ENCODE peak calls at places on chromosome 19, in four cellular contexts. One of them, this sample, is unnamed. For H3K4me1, the result is how much of the 10 kb centered on the place peaks cover.

GRCh38 chr19:30049226-30049625 is 107.2 kb downstream of the URI1 start:
- DNase-seq in K562: no peak
- DNase-seq in H1: no peak
- DNase-seq in GM12878: no peak
- DNase-seq in this sample: no peak

GRCh38 chr19:49929121-49929610 is at the start of the genes ATF5 and NUP62:
- DNase-seq in K562: peak
- DNase-seq in H1: peak
- DNase-seq in GM12878: peak
- DNase-seq in this sample: peak

GRCh38 chr19:2602391-2603181 is 99.9 kb downstream of the GNG7 start:
- DNase-seq in K562: no peak
- DNase-seq in H1: peak
- DNase-seq in GM12878: no peak
- DNase-seq in this sample: no peak

GRCh38 chr19:18167975-18168645 is 5.5 kb upstream of the IFI30 start:
- DNase-seq in K562: peak
- DNase-seq in H1: peak
- DNase-seq in GM12878: no peak
- DNase-seq in this sample: no peak

GRCh38 chr19:23118400-23118799 is 1.6 kb downstream of the ZNF730 start:
- DNase-seq in K562: no peak
- DNase-seq in H1: no peak
- DNase-seq in GM12878: no peak
- DNase-seq in this sample: no peak

GRCh38 chr19:10306327-10306726 is 3.3 kb downstream of the ZGLP1 start:
- DNase-seq in K562: no peak
- DNase-seq in H1: no peak
- DNase-seq in GM12878: no peak
- DNase-seq in this sample: no peak

GRCh38 chr19:32047788-32048187 is 297.6 kb upstream of the ZNF507 start:
- DNase-seq in K562: no peak
- DNase-seq in H1: no peak
- DNase-seq in GM12878: no peak
- DNase-seq in this sample: no peak

GRCh38 chr19:32258167-32258566 is 87.2 kb upstream of the ZNF507 start:
- DNase-seq in K562: no peak
- DNase-seq in H1: no peak
- DNase-seq in GM12878: no peak
- DNase-seq in this sample: no peak

GRCh38 chr19:21586341-21587116 is 81.1 kb downstream of the ZNF429 start:
- DNase-seq in K562: no peak
- DNase-seq in H1: peak
- DNase-seq in GM12878: no peak
- DNase-seq in this sample: no peak

GRCh38 chr19:1863638-1864479 is 480 bp upstream of the KLF16 start:
- DNase-seq in K562: peak
- DNase-seq in H1: peak
- DNase-seq in GM12878: peak
- DNase-seq in this sample: peak

GRCh38 chr19:40610396-40611064 is 9.4 kb downstream of the LTBP4 start:
- DNase-seq in K562: no peak
- DNase-seq in H1: no peak
- DNase-seq in GM12878: no peak
- DNase-seq in this sample: no peak

GRCh38 chr19:54164369-54165068 is 5.0 kb upstream of the LENG1 start:
- DNase-seq in K562: peak
- DNase-seq in H1: peak
- DNase-seq in GM12878: no peak
- DNase-seq in this sample: peak

GRCh38 chr19:31938675-31939074 is 406.7 kb upstream of the ZNF507 start:
- DNase-seq in K562: no peak
- DNase-seq in H1: no peak
- DNase-seq in GM12878: no peak
- DNase-seq in this sample: no peak

GRCh38 chr19:33465834-33466233 is 55.8 kb downstream of the PEPD start:
- DNase-seq in K562: no peak
- DNase-seq in H1: no peak
- DNase-seq in GM12878: no peak
- DNase-seq in this sample: no peak

GRCh38 chr19:34428549-34429285 is 536 bp downstream of the UBA2 start:
- DNase-seq in K562: peak
- DNase-seq in H1: peak
- DNase-seq in GM12878: no peak
- DNase-seq in this sample: no peak

GRCh38 chr19:28449803-28450202 is 763.1 kb downstream of the UQCRFS1 start:
- DNase-seq in K562: peak
- DNase-seq in H1: no peak
- DNase-seq in GM12878: no peak
- DNase-seq in this sample: no peak

GRCh38 chr19:58009666-58010301 is 7.2 kb upstream of the ZNF606 start:
- DNase-seq in K562: peak
- DNase-seq in H1: no peak
- DNase-seq in GM12878: no peak
- DNase-seq in this sample: no peak

GRCh38 chr19:10335149-10336053 is 2.1 kb upstream of the RAVER1 start:
- DNase-seq in K562: no peak
- DNase-seq in H1: peak
- DNase-seq in GM12878: no peak
- DNase-seq in this sample: no peak

GRCh38 chr19:56309511-56310185 is 5.0 kb downstream of the ZSCAN5A start:
- DNase-seq in K562: peak
- DNase-seq in H1: peak
- DNase-seq in GM12878: no peak
- DNase-seq in this sample: peak

GRCh38 chr19:23699521-23699860 is 12.5 kb upstream of the ZNF675 start:
- DNase-seq in K562: peak
- DNase-seq in H1: no peak
- DNase-seq in GM12878: no peak
- DNase-seq in this sample: no peak

GRCh38 chr19:9159891-9160290 is 18.9 kb upstream of the OR7D2 start:
- DNase-seq in K562: no peak
- DNase-seq in H1: no peak
- DNase-seq in GM12878: no peak
- DNase-seq in this sample: no peak

GRCh38 chr19:43533546-43534304 is 737 bp downstream of the ZNF575 start:
- DNase-seq in K562: peak
- DNase-seq in H1: peak
- DNase-seq in GM12878: no peak
- DNase-seq in this sample: peak

GRCh38 chr19:15934332-15935078 is at the start of gene CYP4F11:
- DNase-seq in K562: no peak
- DNase-seq in H1: no peak
- DNase-seq in GM12878: no peak
- DNase-seq in this sample: peak

GRCh38 chr19:16754207-16754806 is 34.7 kb downstream of the NWD1 start:
- DNase-seq in K562: no peak
- DNase-seq in H1: no peak
- DNase-seq in GM12878: no peak
- DNase-seq in this sample: no peak

GRCh38 chr19:29850482-29850881 is 38.7 kb downstream of the CCNE1 start:
- DNase-seq in K562: no peak
- DNase-seq in H1: no peak
- DNase-seq in GM12878: no peak
- DNase-seq in this sample: no peak

GRCh38 chr19:54024660-54025059 is 33.2 kb downstream of the CACNG6 start:
- DNase-seq in K562: no peak
- DNase-seq in H1: no peak
- DNase-seq in GM12878: no peak
- DNase-seq in this sample: no peak

GRCh38 chr19:16168465-16169081 is 4.8 kb downstream of the CIB3 start:
- DNase-seq in K562: peak
- DNase-seq in H1: no peak
- DNase-seq in GM12878: no peak
- DNase-seq in this sample: no peak

GRCh38 chr19:48741222-48741999 is 1.0 kb upstream of the RASIP1 start:
- DNase-seq in K562: peak
- DNase-seq in H1: peak
- DNase-seq in GM12878: no peak
- DNase-seq in this sample: no peak

GRCh38 chr19:2375341-2376121 is 15.5 kb downstream of the TMPRSS9 start:
- DNase-seq in K562: no peak
- DNase-seq in H1: no peak
- DNase-seq in GM12878: no peak
- DNase-seq in this sample: no peak

DNA sequence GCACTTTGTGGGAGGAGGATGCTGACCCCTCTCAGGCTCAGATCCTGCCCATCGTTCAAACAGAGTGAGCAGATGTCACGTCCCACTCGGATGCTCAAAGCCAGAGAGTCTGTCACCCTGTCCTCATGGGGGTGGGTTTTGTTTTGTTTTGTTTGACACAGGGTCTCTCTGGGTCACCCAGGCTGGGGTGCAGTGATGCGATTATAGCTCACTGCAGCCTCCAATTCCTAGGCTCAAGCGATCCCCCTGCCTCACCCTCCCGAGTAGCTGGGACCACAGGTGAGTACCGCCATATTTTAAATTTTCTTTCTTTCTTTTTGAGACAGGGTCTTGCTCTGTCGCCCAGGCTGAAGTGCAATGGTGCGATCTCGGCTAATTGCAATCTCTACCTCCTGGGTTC is 4.0 kb downstream of the ADGRE2 start:
- DNase-seq in K562: no peak
- DNase-seq in H1: peak
- DNase-seq in GM12878: no peak
- DNase-seq in this sample: no peak
- H3K4me1 ChIP-seq in K562: under half
- H3K4me1 ChIP-seq in H1: under half
- H3K4me1 ChIP-seq in GM12878: under half
- H3K4me1 ChIP-seq in this sample: under half

GRCh38 chr19:47716270-47716937 is 3.2 kb downstream of the EHD2 start:
- DNase-seq in K562: no peak
- DNase-seq in H1: no peak
- DNase-seq in GM12878: no peak
- DNase-seq in this sample: no peak

GRCh38 chr19:47719047-47719885 is 6.0 kb downstream of the EHD2 start:
- DNase-seq in K562: no peak
- DNase-seq in H1: no peak
- DNase-seq in GM12878: no peak
- DNase-seq in this sample: no peak

GRCh38 chr19:47711652-47712239 is 1.5 kb upstream of the EHD2 start:
- DNase-seq in K562: no peak
- DNase-seq in H1: no peak
- DNase-seq in GM12878: no peak
- DNase-seq in this sample: no peak

GRCh38 chr19:47714339-47714738 is 1.1 kb downstream of the EHD2 start:
- DNase-seq in K562: no peak
- DNase-seq in H1: no peak
- DNase-seq in GM12878: no peak
- DNase-seq in this sample: no peak

DNA sequence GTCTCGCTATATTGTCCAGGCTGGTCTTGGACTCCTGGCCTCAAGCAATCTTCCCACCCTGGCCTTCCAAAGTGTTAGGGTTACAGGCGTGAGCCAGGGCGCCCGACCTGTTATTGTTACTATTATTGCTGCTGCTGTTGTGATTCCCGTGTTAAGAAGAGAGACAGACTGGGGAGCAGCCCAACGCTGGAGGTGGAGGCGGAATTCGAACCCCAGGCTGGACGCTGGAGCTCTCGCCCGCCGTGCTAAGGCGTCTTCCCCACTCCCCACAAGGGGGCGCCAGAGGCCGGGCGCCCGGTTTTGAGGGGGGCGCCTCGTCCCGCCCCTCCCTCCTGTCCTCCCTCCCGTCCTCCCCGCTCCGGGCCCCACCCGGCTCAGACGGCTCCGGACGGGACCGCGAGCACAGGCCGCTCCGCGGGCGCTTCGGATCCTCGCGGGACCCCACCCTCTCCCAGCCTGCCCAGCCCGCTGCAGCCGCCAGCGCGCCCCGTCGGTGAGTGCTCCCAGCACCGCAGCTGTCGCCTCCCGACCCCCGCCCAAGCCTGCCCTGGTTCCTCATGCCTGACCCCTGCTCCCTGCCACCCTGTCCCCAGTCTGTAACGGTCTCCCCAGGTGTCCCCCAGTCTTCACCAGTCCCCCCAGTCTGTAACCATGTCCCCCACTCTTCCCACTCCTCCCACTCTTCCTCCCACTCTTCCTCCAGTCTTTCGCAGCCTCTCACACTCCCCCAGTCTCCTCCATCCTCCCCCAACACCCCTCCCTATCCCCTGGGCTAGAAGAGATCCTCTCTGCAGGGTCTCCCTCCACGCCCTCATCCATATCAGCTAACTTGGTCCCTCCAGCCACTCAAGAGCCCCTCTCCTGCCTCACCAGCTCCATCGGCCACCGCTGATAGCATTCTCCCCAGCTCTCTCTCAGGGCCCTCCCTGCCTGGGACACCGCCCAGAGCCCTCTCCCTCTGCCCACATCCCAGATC is at the start of gene EHD2:
- DNase-seq in K562: peak
- DNase-seq in H1: peak
- DNase-seq in GM12878: no peak
- DNase-seq in this sample: no peak
- TF ChIP-seq EGR1 in K562: peak
- TF ChIP-seq EGR1 in H1: no peak
- TF ChIP-seq EGR1 in GM12878: no peak
- TF ChIP-seq EGR1 in this sample: peak

GRCh38 chr19:12943437-12944044 is 2.1 kb upstream of the RAD23A start:
- DNase-seq in K562: no peak
- DNase-seq in H1: no peak
- DNase-seq in GM12878: no peak
- DNase-seq in this sample: no peak
- H3K4me1 ChIP-seq in K562: under half
- H3K4me1 ChIP-seq in H1: under half
- H3K4me1 ChIP-seq in GM12878: under half
- H3K4me1 ChIP-seq in this sample: under half

GRCh38 chr19:46481947-46482346 is 10.6 kb upstream of the PNMA8A start:
- DNase-seq in K562: no peak
- DNase-seq in H1: no peak
- DNase-seq in GM12878: no peak
- DNase-seq in this sample: no peak

GRCh38 chr19:46482645-46483044 is 11.3 kb upstream of the PNMA8A start:
- DNase-seq in K562: no peak
- DNase-seq in H1: no peak
- DNase-seq in GM12878: no peak
- DNase-seq in this sample: no peak

GRCh38 chr19:46478356-46478986 is 7.1 kb upstream of the PNMA8A start:
- DNase-seq in K562: peak
- DNase-seq in H1: peak
- DNase-seq in GM12878: no peak
- DNase-seq in this sample: no peak

GRCh38 chr19:46481187-46481586 is 9.8 kb upstream of the PNMA8A start:
- DNase-seq in K562: no peak
- DNase-seq in H1: no peak
- DNase-seq in GM12878: no peak
- DNase-seq in this sample: no peak

DNA sequence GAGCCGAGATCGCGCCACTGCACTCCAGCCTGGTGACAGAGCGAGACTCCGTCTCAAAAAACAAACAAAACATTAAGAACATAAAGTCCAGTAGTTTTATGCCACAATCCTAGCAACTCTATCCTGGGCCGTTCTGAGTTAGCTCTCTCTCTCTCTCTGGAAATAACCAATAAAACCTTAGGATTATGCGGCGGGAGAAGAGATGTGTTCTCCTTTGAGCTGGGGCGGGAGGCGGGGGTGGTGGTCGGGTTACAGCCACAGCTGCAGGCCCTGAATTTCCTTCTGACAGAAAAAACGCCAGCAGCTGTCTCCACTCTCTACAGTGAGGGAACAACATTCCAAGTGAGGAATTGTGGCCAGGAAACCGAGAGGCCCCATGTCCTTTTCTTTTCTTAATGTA is 9.0 kb upstream of the PNMA8A start:
- DNase-seq in K562: no peak
- DNase-seq in H1: no peak
- DNase-seq in GM12878: no peak
- DNase-seq in this sample: no peak
- TF ChIP-seq EGR1 in K562: no peak
- TF ChIP-seq EGR1 in H1: no peak
- TF ChIP-seq EGR1 in GM12878: no peak
- TF ChIP-seq EGR1 in this sample: no peak

This sample was measured in HCT116.